ENCODE peak calls at places on chromosome 11, in seven cellular contexts. W, X, M, U, K, D and H are unnamed samples.

GRCh38 chr11:85406316-85406715 is 220.8 kb downstream of the DLG2 start:
- DNase-seq in K (no peak), D (no peak), W (no peak), X (no peak), M (no peak), U (no peak), H (no peak)

GRCh38 chr11:44939673-44940072 is 11.0 kb downstream of the TP53I11 start:
- DNase-seq in M (peak; percentile 26), W (no peak), K (peak; percentile 51), D (no peak), U (no peak), X (no peak), H (no peak)

GRCh38 chr11:107705027-107705426 is 6.8 kb downstream of the SLN start:
- DNase-seq in M (peak; percentile 82), X (no peak), W (peak; percentile 98), K (no peak), D (peak; percentile 89), U (no peak), H (peak; percentile 78)

GRCh38 chr11:78933361-78933760 is 358.7 kb upstream of the NARS2 start:
- DNase-seq in D (no peak), U (no peak), K (no peak), M (no peak), W (no peak), X (no peak), H (no peak)

GRCh38 chr11:118635642-118636041 is 28.2 kb downstream of the PHLDB1 start:
- DNase-seq in K (no peak), X (no peak), M (no peak), D (no peak), W (no peak), U (no peak), H (no peak)

GRCh38 chr11:72812968-72813739 is 1.1 kb upstream of the ATG16L2 start:
- DNase-seq in D (peak; percentile 79), U (peak; percentile 74), X (peak; percentile 71), K (peak; percentile 72), M (peak; percentile 52), W (peak; percentile 85), H (peak; percentile 59)

GRCh38 chr11:69575296-69576068 is 65.5 kb upstream of the CCND1 start:
- DNase-seq in U (no peak), D (no peak), M (no peak), W (no peak), X (no peak), K (no peak), H (no peak)

GRCh38 chr11:123409456-123409801 is 20.6 kb upstream of the GRAMD1B start:
- DNase-seq in D (no peak), X (no peak), K (no peak), M (no peak), W (no peak), U (no peak), H (no peak)

GRCh38 chr11:43493431-43493830 is 134.7 kb downstream of the TTC17 start:
- DNase-seq in K (no peak), M (no peak), D (no peak), U (no peak), X (no peak), W (no peak), H (no peak)

GRCh38 chr11:12199231-12199948 is 89.0 kb downstream of the MICAL2 start:
- DNase-seq in K (no peak), D (no peak), W (no peak), U (no peak), X (no peak), M (no peak), H (no peak)

GRCh38 chr11:122157540-122158173 is 41.6 kb upstream of the BLID start:
- DNase-seq in U (no peak), X (no peak), W (peak; percentile 61), D (no peak), M (peak; percentile 55), K (no peak), H (no peak)

GRCh38 chr11:111733009-111733408 is 33.2 kb downstream of the PPP2R1B start:
- DNase-seq in X (no peak), M (peak; percentile 73), K (no peak), U (no peak), W (no peak), D (peak; percentile 50), H (no peak)

GRCh38 chr11:46072172-46072964 is 48.9 kb downstream of the PHF21A start:
- DNase-seq in K (no peak), M (no peak), X (no peak), D (no peak), U (no peak), W (no peak), H (no peak)

GRCh38 chr11:59918987-59919589 is 19.1 kb upstream of the OOSP1 start:
- DNase-seq in X (peak; percentile 56), D (peak; percentile 68), K (peak; percentile 33), U (peak; percentile 55), M (no peak), W (peak; percentile 91), H (peak; percentile 60)

GRCh38 chr11:114291847-114292680 is 4.1 kb upstream of the NNMT start:
- DNase-seq in U (no peak), W (peak; percentile 70), K (no peak), M (peak; percentile 71), X (no peak), D (peak; percentile 45), H (no peak)

GRCh38 chr11:61701298-61701993 is 21.3 kb downstream of the DAGLA start:
- DNase-seq in M (peak; percentile 13), X (peak; percentile 22), W (peak; percentile 38), K (peak; percentile 72), D (no peak), U (peak; percentile 76), H (no peak)

GRCh38 chr11:36073411-36074203 is 129.7 kb downstream of the LDLRAD3 start:
- DNase-seq in M (peak; percentile 93), D (peak; percentile 30), K (peak; percentile 45), X (no peak), U (no peak), W (peak; percentile 3), H (no peak)

GRCh38 chr11:134447696-134448095 is 35.7 kb upstream of the B3GAT1 start:
- DNase-seq in X (no peak), U (no peak), K (no peak), M (no peak), D (no peak), W (no peak), H (no peak)

GRCh38 chr11:83641511-83641910 is 355.3 kb upstream of the CCDC90B start:
- DNase-seq in W (no peak), X (no peak), M (peak; percentile 34), D (no peak), U (no peak), K (peak; percentile 48), H (no peak)

GRCh38 chr11:19819148-19819547 is 106.5 kb downstream of the NAV2 start:
- DNase-seq in D (no peak), U (no peak), K (no peak), W (no peak), M (no peak), X (no peak), H (no peak)

DNA sequence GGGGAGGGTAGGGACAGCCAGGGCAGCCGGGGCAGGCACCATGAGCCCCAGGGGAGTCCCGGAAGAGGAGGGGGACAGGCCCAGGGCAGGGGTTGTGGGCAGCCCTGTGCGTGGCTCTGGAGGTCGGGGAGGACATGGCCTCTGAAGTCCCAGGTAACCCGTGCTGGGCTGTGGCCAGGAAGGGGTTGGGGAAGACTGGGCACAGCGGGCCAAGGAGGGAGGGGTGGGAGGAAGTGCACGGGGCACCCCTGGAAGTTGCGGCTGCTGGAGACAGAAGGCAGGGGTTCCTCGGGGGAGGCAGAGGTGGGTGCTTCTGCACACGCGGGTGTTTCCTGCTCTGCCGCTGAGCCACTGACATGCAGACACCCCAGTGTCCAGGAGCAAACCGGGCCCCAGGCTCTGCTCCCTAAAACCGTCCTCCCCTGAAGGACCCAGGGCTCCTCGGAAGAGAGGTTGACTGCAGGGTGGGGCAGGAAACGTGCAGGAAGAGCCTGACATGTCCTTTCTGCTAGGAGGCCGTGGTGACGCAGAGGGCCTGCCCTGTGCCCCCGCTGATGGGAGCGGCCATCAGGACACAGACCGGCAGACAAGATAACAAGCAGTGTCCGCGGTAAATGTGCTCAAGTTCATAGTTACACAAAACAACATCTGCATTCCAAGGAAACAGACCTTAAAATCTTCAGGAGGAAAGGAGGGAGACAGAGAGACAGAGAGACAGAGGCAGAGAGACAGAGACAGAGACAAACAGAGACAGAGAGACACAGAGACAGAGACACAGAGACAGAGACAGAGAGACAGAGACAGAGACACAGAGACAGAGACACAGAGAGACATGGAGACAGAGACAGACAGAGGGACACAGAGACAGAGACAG is 5.7 kb downstream of the TNNI2 start:
- DNase-seq in K (no peak), U (no peak), X (no peak), W (no peak), M (peak; percentile 24), D (no peak), H (no peak)
- TF ChIP-seq EZH2 in K (no peak), U (no peak), X (no peak), W (no peak), M (no peak), D (no peak), H (no peak)

GRCh38 chr11:47564933-47565339 is 463 bp upstream of the PTPMT1 start:
- DNase-seq in X (no peak), W (no peak), M (no peak), K (no peak), U (no peak), D (no peak), H (no peak)
- TF ChIP-seq CTCF in X (no peak), W (no peak), M (no peak), K (no peak), U (no peak), D (no peak), H (no peak)

DNA sequence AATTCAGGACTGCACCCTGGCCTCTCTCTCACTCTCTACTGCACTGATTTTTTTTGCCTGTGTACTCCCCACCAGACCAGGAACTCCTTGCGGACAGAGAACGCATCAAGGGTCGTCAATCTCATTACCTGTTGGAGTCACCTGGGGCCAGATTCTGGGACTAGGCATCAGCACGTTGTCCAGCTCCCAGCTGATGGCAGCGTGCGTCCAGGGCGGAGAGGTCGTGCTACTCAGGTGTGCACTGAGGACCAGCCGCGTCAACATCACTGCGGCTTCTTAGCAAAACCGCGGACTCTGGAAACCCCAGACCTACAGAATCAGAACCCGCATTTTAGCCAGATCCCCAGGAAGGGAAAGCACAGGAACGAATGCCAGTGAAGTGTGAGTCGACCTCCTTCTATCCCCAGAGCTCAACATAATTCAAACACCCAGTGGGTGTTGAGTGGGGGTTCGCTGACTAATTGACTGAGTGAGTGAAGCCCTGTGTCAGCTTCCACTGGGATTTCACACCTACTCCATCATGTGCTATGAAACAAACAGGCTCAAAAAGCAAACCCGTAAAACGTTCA is 13.2 kb downstream of the KCNJ5 start:
- DNase-seq in M (no peak), X (no peak), U (no peak), W (no peak), D (no peak), K (peak; percentile 34), H (no peak)
- TF ChIP-seq EZH2 in M (no peak), X (no peak), U (peak; percentile 93), W (no peak), D (no peak), K (peak; percentile 78), H (no peak)

GRCh38 chr11:65572356-65573043 is at the start of gene FAM89B:
- DNase-seq in X (no peak), U (peak; percentile 86), M (peak; percentile 84), D (peak; percentile 72), W (peak; percentile 92), K (peak; percentile 91), H (peak; percentile 67)

GRCh38 chr11:65571420-65571819 is 918 bp upstream of the FAM89B start:
- DNase-seq in D (no peak), M (no peak), W (no peak), K (no peak), U (no peak), X (no peak), H (no peak)

GRCh38 chr11:65569973-65570918 is at the start of gene ZNRD2:
- DNase-seq in M (peak; percentile 99), X (peak; percentile 97), D (peak; percentile 99), K (peak; percentile 99), U (peak; percentile 95), W (peak; percentile 99), H (peak; percentile 98)

GRCh38 chr11:65573391-65574146 is 1.2 kb downstream of the FAM89B start:
- DNase-seq in K (no peak), D (no peak), U (no peak), W (peak; percentile 44), M (no peak), X (no peak), H (no peak)

GRCh38 chr11:65571940-65572339 is 398 bp upstream of the FAM89B start:
- DNase-seq in D (peak; percentile 63), K (peak; percentile 86), X (no peak), M (peak; percentile 48), W (peak; percentile 84), U (no peak), H (peak; percentile 56)
- TF ChIP-seq CTCF in D (peak; percentile 68), K (peak; percentile 51), X (peak; percentile 68), M (peak; percentile 29), W (peak; percentile 92), U (peak; percentile 77), H (peak; percentile 70)